ENCODE peak calls at places on chromosome 18, in nine cellular contexts. J is activated CD4-positive, alpha-beta T cell treated with anti-CD3 and anti-CD28 coated beads for 4 hours; P is esophagus squamous epithelium; R is kidney glomerular epithelial cell; A is amniotic epithelial cell; M is NCI-H460; U is activated naive CD8-positive, alpha-beta T cell treated with anti-CD3 and anti-CD28 coated beads, Interleukin-2, amount 50 U/mL, for 24 hours; X is H4; F is left ventricle myocardium inferior. H is an unnamed sample.

GRCh38 chr18:29218101-29218500 is 1041.2 kb upstream of the CDH2 start:
- DNase-seq in M (no peak), J (no peak), A (no peak), X (no peak), U (no peak), F (no peak), P (no peak), R (no peak), H (no peak)

GRCh38 chr18:59631583-59632181 is 65.5 kb downstream of the CCBE1 start:
- DNase-seq in X (no peak), R (no peak), U (peak), P (no peak), M (no peak), A (peak), J (no peak), F (no peak), H (peak)

GRCh38 chr18:14086459-14087231 is 45.6 kb downstream of the ZNF519 start:
- DNase-seq in A (peak), M (peak), F (no peak), J (no peak), R (peak), P (no peak), X (peak), U (no peak), H (peak)

GRCh38 chr18:46252754-46253153 is 148.6 kb downstream of the HAUS1 start:
- DNase-seq in U (no peak), J (no peak), P (no peak), R (no peak), M (no peak), X (no peak), F (no peak), A (no peak), H (no peak)

GRCh38 chr18:297936-298335 is 30.1 kb upstream of the THOC1 start:
- DNase-seq in M (no peak), A (no peak), P (no peak), R (no peak), U (no peak), X (peak), J (no peak), F (no peak), H (no peak)

GRCh38 chr18:30858562-30858961 is 184.0 kb downstream of the DSC3 start:
- DNase-seq in R (no peak), P (no peak), X (no peak), M (no peak), F (no peak), A (no peak), U (no peak), J (no peak), H (no peak)

GRCh38 chr18:48161911-48162698 is 231.6 kb upstream of the SMAD2 start:
- DNase-seq in U (no peak), A (peak), R (peak), F (no peak), M (no peak), X (peak), J (no peak), P (no peak), H (no peak)

GRCh38 chr18:52337286-52337685 is 2.7 kb upstream of the DCC start:
- DNase-seq in J (no peak), P (no peak), X (no peak), U (no peak), A (no peak), M (no peak), R (peak), F (no peak), H (no peak)

GRCh38 chr18:56245856-56246575 is 392.4 kb downstream of the TXNL1 start:
- DNase-seq in F (no peak), U (no peak), R (no peak), P (no peak), X (peak), A (no peak), M (no peak), J (no peak), H (no peak)

GRCh38 chr18:56902653-56903052 is 244.2 kb upstream of the BOD1L2 start:
- DNase-seq in U (no peak), P (no peak), M (peak), A (no peak), F (no peak), X (no peak), J (no peak), R (peak), H (no peak)

GRCh38 chr18:45413180-45413836 is 202.0 kb upstream of the SLC14A2 start:
- DNase-seq in A (peak), R (no peak), F (no peak), X (no peak), M (no peak), U (no peak), P (no peak), J (no peak), H (no peak)

GRCh38 chr18:8793445-8794132 is 88.2 kb downstream of the MTCL1 start:
- DNase-seq in M (no peak), J (no peak), A (no peak), F (no peak), P (no peak), U (no peak), X (no peak), R (no peak), H (no peak)

GRCh38 chr18:74836296-74837139 is 238.8 kb downstream of the ZNF407 start:
- DNase-seq in F (peak), P (no peak), M (no peak), X (peak), U (no peak), A (peak), R (no peak), J (no peak), H (no peak)

GRCh38 chr18:55343396-55344073 is 244.5 kb downstream of the TCF4 start:
- DNase-seq in R (peak), F (no peak), U (no peak), P (no peak), X (no peak), A (peak), J (no peak), M (no peak), H (no peak)

GRCh38 chr18:50398947-50399346 is 24.1 kb downstream of the SKA1 start:
- DNase-seq in R (no peak), F (no peak), M (no peak), J (no peak), A (no peak), U (no peak), P (no peak), X (no peak), H (no peak)